ENCODE peak calls at places on chromosomes 4 and X, in seven cellular contexts. C, G, S, D, H, U and V are unnamed samples.

GRCh38 chrX:136336623-136337022 is 35.9 kb downstream of the ADGRG4 start:
- DNase-seq in C (peak), H (no peak), S (no peak), U (no peak), G (no peak), D (no peak), V (no peak)

GRCh38 chr4:7391637-7392437 is 42.9 kb downstream of the PSAPL1 start:
- DNase-seq in D (no peak), C (no peak), U (no peak), G (no peak), H (no peak), S (no peak), V (no peak)

GRCh38 chr4:65014078-65014477 is 604.8 kb upstream of the TECRL start:
- DNase-seq in H (no peak), U (no peak), S (no peak), D (no peak), C (no peak), G (no peak), V (no peak)

GRCh38 chrX:41076742-41077141 is 8.5 kb upstream of the USP9X start:
- DNase-seq in U (no peak), H (no peak), D (no peak), C (no peak), S (no peak), G (no peak), V (no peak)

GRCh38 chr4:123746981-123747380 is 350.4 kb downstream of the SPRY1 start:
- DNase-seq in H (no peak), S (no peak), D (no peak), U (no peak), G (no peak), C (peak), V (no peak)

GRCh38 chrX:37349131-37350033 is at the start of gene PRRG1:
- DNase-seq in H (no peak), U (no peak), C (peak), G (peak), S (no peak), D (no peak), V (no peak)

GRCh38 chr4:150501019-150501727 is 80.8 kb upstream of the MAB21L2 start:
- DNase-seq in U (no peak), S (no peak), D (no peak), G (no peak), C (peak), H (no peak), V (no peak)

GRCh38 chr4:3851211-3851610 is 85.0 kb downstream of the ADRA2C start:
- DNase-seq in D (no peak), G (no peak), U (no peak), H (no peak), S (no peak), C (no peak), V (no peak)

GRCh38 chr4:85747871-85748491 is 273.0 kb downstream of the ARHGAP24 start:
- DNase-seq in D (peak), G (peak), C (peak), U (no peak), S (no peak), H (peak), V (no peak)

GRCh38 chr4:143782521-143782920 is 82.0 kb upstream of the FREM3 start:
- DNase-seq in G (no peak), D (no peak), S (no peak), C (no peak), U (no peak), H (no peak), V (no peak)

GRCh38 chrX:15438332-15438731 is 54.1 kb upstream of the VEGFD start:
- DNase-seq in C (no peak), U (no peak), G (no peak), S (no peak), D (no peak), H (no peak), V (no peak)

GRCh38 chr4:39609454-39609911 is 29.2 kb downstream of the SMIM14 start:
- DNase-seq in C (no peak), U (no peak), H (no peak), G (no peak), S (no peak), D (peak), V (no peak)

GRCh38 chr4:101774807-101775206 is 15.7 kb upstream of the BANK1 start:
- DNase-seq in C (peak), D (no peak), H (no peak), S (no peak), U (no peak), G (no peak), V (no peak)

GRCh38 chr4:184344899-184345572 is 127.4 kb upstream of the ENPP6 start:
- DNase-seq in H (no peak), G (no peak), D (peak), U (no peak), C (no peak), S (no peak), V (no peak)

GRCh38 chr4:153904011-153904410 is 115.1 kb upstream of the SFRP2 start:
- DNase-seq in S (no peak), U (no peak), G (no peak), D (no peak), C (no peak), H (no peak), V (no peak)

GRCh38 chr4:77120888-77121508 is 36.0 kb upstream of the CCNG2 start:
- DNase-seq in S (no peak), U (no peak), G (no peak), D (no peak), C (no peak), H (peak), V (no peak)

GRCh38 chr4:8378776-8379175 is 61.7 kb downstream of the ACOX3 start:
- DNase-seq in G (no peak), C (no peak), D (no peak), H (no peak), S (no peak), U (no peak), V (no peak)

GRCh38 chr4:13700196-13701140 is 72.9 kb upstream of the BOD1L1 start:
- DNase-seq in G (no peak), U (no peak), S (no peak), H (no peak), D (no peak), C (peak), V (no peak)

GRCh38 chr4:132642196-132642817 is 506.8 kb upstream of the PCDH10 start:
- DNase-seq in S (no peak), H (no peak), C (peak), D (peak), G (no peak), U (no peak), V (no peak)

GRCh38 chr4:155954118-155954503 is 445 bp upstream of the CTSO start:
- DNase-seq in H (no peak), D (no peak), U (no peak), S (no peak), C (no peak), G (no peak), V (no peak)

GRCh38 chr4:26074672-26075071 is 160.7 kb downstream of the SMIM20 start:
- DNase-seq in U (peak), G (no peak), S (peak), D (peak), H (peak), C (no peak), V (no peak)

GRCh38 chr4:113312529-113312928 is 263.1 kb downstream of the ANK2 start:
- DNase-seq in D (no peak), C (no peak), G (no peak), H (no peak), S (no peak), U (no peak), V (no peak)

GRCh38 chrX:19924285-19924684 is 36.9 kb upstream of the SH3KBP1 start:
- DNase-seq in U (no peak), C (peak), S (no peak), D (no peak), H (no peak), G (no peak), V (no peak)

GRCh38 chrX:83845397-83845796 is 15.5 kb upstream of the CYLC1 start:
- DNase-seq in H (peak), S (no peak), D (peak), G (peak), U (peak), C (peak), V (peak)